ENCODE peak calls at places on chromosomes 16 and 17, in eight cellular contexts. W is CD8-positive, alpha-beta memory T cell; E is cardiac muscle cell; L is tibial artery; Z is sigmoid colon; G is prostate gland; T is hepatocyte; J is tibial nerve. K is an unnamed sample. For H3K4me1, the result is how much of the 10 kb centered on the place peaks cover.

GRCh38 chr17:39632153-39632941 is 4.6 kb upstream of the STARD3 start:
- DNase-seq in W (no peak), E (no peak), L (no peak), Z (peak), G (peak), T (no peak), J (no peak), K (no peak)

GRCh38 chr17:27466748-27467375 is 10.6 kb downstream of the KSR1 start:
- DNase-seq in W (peak), E (no peak), L (no peak), Z (no peak), G (no peak), T (no peak), J (no peak), K (no peak)

GRCh38 chr16:80804451-80805383 is at the start of gene CDYL2:
- DNase-seq in W (peak), E (peak), L (no peak), Z (no peak), G (peak), T (peak), J (no peak), K (no peak)

GRCh38 chr16:24848065-24848464 is 2.3 kb downstream of the SLC5A11 start:
- DNase-seq in W (no peak), E (peak), L (no peak), Z (peak), G (no peak), T (no peak), J (no peak), K (peak)

GRCh38 chr17:44636562-44636961 is 19.7 kb upstream of the MEIOC start:
- DNase-seq in W (no peak), E (peak), L (no peak), Z (no peak), G (no peak), T (peak), J (no peak), K (no peak)

GRCh38 chr16:85463672-85464071 is 149.4 kb upstream of the GSE1 start:
- DNase-seq in W (no peak), E (no peak), L (no peak), Z (no peak), G (no peak), T (no peak), J (no peak), K (no peak)

GRCh38 chr17:55187371-55187770 is 77.4 kb upstream of the HLF start:
- DNase-seq in W (no peak), E (peak), L (no peak), Z (no peak), G (no peak), T (no peak), J (no peak), K (no peak)

GRCh38 chr17:32659419-32659842 is 172.6 kb downstream of the CDK5R1 start:
- DNase-seq in W (peak), E (peak), L (peak), Z (peak), G (peak), T (peak), J (peak), K (peak)

GRCh38 chr16:10168258-10168657 is 14.0 kb downstream of the GRIN2A start:
- DNase-seq in W (no peak), E (no peak), L (no peak), Z (no peak), G (no peak), T (no peak), J (no peak), K (no peak)

GRCh38 chr16:85238233-85238647 is 126.0 kb upstream of the CIBAR2 start:
- DNase-seq in W (no peak), E (peak), L (peak), Z (peak), G (no peak), T (peak), J (peak), K (peak)

GRCh38 chr17:65553009-65553645 is 8.3 kb downstream of the AXIN2 start:
- DNase-seq in W (no peak), E (peak), L (no peak), Z (no peak), G (no peak), T (no peak), J (no peak), K (no peak)

GRCh38 chr17:67038861-67039365 is 5.4 kb upstream of the CACNG1 start:
- DNase-seq in W (no peak), E (no peak), L (no peak), Z (no peak), G (no peak), T (no peak), J (no peak), K (no peak)

GRCh38 chr16:10992112-10992511 is 47.7 kb downstream of the CLEC16A start:
- DNase-seq in W (no peak), E (no peak), L (no peak), Z (no peak), G (no peak), T (no peak), J (no peak), K (no peak)

GRCh38 chr16:17372383-17372782 is 98.4 kb downstream of the XYLT1 start:
- DNase-seq in W (no peak), E (peak), L (no peak), Z (no peak), G (no peak), T (no peak), J (no peak), K (no peak)

GRCh38 chr16:84595052-84595481 is 22.8 kb downstream of the COTL1 start:
- DNase-seq in W (no peak), E (no peak), L (no peak), Z (no peak), G (peak), T (no peak), J (no peak), K (no peak)

GRCh38 chr16:87815567-87815966 is 49.8 kb upstream of the KLHDC4 start:
- DNase-seq in W (no peak), E (no peak), L (no peak), Z (no peak), G (no peak), T (no peak), J (no peak), K (no peak)

GRCh38 chr17:50867856-50868438 is 1.8 kb upstream of the TOB1 start:
- DNase-seq in W (no peak), E (no peak), L (no peak), Z (no peak), G (no peak), T (no peak), J (no peak), K (no peak)
- H3K4me1 ChIP-seq in W (half or more), E (under half), L (under half), Z (under half), G (under half), T (under half), J (under half), K (under half)

DNA sequence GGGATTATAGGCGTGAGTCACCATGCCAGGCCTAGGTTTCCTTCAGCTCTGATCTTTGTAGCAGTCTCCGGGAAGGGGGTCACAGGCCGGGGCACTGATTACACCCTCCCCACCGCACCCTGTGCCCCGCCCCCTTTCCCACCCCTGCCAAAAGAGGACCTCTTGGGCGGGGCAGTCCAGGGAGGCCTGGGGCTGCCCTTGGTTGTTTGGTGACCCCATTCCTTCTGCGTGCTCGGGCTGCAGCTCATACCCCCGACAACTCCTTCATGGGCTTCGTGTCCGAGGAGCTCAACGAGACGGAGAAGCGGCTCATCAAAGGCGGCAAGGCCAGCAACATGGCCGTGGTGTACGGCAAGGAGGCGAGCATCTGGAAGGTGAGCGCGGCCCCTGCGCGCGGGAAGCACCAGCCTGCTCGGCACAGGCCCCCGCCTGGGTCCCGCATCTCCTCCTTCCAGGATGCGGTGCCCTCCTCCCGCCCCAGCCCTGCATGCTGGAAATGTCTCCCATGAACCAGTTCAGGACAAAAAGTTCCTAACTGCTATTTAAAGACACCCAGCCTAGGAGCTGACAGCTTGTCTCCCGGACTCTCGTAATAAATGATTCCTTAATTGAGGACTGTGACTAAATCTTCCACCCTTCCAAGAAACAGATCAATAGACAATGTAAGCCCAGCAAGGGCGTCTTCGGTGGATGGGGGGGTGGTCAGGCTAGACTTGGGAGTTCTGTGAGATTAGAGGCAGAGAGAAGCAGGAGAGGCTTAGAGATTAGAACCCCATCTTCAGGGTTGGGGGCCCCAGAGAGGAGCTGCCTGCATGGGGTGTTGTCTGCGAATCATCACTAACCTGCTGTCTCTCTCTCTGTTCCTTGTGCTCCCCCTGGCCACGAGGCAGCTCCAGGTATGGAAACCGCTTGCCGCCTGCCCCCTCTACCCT is 64.5 kb downstream of the MGAT5B start:
- DNase-seq in W (no peak), E (no peak), L (no peak), Z (no peak), G (no peak), T (no peak), J (no peak), K (no peak)
- H3K4me3 ChIP-seq in W (no peak), E (no peak), L (no peak), Z (no peak), G (no peak), T (no peak), J (no peak), K (no peak)

DNA sequence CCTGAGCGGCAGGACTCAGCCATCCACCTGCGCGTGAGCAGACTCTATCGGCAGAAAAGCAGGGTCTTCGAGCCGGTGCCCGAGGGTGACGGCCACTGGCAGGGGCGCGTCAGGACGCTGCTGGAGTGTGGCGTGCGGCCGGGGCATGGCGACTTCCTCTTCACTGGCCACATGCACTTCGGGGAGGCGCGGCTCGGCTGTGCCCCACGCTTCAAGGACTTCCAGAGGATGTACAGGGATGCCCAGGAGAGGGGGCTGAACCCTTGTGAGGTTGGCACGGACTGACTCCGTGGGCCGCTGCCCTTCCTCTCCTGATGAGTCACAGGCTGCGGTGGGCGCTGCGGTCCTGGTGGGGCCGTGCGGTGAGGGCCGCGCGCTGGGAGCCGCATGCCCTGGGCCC is 14.9 kb downstream of the METRNL start:
- DNase-seq in W (no peak), E (no peak), L (no peak), Z (no peak), G (no peak), T (no peak), J (no peak), K (no peak)
- H3K4me1 ChIP-seq in W (under half), E (under half), L (half or more), Z (under half), G (under half), T (half or more), J (under half), K (under half)

GRCh38 chr16:53992057-53992378 is 288.1 kb downstream of the FTO start:
- DNase-seq in W (no peak), E (no peak), L (no peak), Z (no peak), G (no peak), T (no peak), J (no peak), K (no peak)
- H3K4me3 ChIP-seq in W (no peak), E (no peak), L (no peak), Z (no peak), G (no peak), T (no peak), J (no peak), K (no peak)

DNA sequence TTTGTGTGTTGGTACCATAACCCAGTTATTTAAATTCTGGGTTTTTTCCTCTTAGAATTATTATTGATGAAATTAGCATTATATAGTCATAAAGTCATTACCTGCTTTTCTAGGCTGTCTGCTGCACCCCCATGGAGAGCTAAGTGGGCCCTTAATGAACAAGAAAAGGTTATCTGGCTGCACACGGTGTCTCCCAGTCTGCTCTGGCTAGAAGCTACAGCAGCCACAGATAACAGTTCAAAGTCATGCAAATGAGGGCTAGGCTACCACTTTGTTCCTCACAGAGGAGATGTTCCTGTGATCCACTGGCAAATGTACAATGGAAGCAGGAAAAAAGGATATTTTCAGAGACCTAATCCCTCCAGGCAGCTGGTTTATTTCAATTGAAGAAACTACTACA is 112.0 kb downstream of the SNX11 start:
- DNase-seq in W (no peak), E (no peak), L (no peak), Z (no peak), G (no peak), T (no peak), J (no peak), K (no peak)
- H3K4me1 ChIP-seq in W (under half), E (under half), L (under half), Z (under half), G (under half), T (under half), J (under half), K (under half)

GRCh38 chr16:53099318-53100130 is 44.7 kb downstream of the CHD9 start:
- DNase-seq in W (peak), E (peak), L (peak), Z (peak), G (peak), T (peak), J (peak), K (peak)
- H3K4me3 ChIP-seq in W (peak), E (peak), L (peak), Z (peak), G (peak), T (peak), J (peak), K (peak)

GRCh38 chr17:57954421-57955182 is 610 bp downstream of the CUEDC1 start:
- DNase-seq in W (no peak), E (peak), L (peak), Z (peak), G (peak), T (peak), J (peak), K (peak)
- H3K4me1 ChIP-seq in W (under half), E (under half), L (under half), Z (half or more), G (under half), T (under half), J (under half), K (half or more)

DNA sequence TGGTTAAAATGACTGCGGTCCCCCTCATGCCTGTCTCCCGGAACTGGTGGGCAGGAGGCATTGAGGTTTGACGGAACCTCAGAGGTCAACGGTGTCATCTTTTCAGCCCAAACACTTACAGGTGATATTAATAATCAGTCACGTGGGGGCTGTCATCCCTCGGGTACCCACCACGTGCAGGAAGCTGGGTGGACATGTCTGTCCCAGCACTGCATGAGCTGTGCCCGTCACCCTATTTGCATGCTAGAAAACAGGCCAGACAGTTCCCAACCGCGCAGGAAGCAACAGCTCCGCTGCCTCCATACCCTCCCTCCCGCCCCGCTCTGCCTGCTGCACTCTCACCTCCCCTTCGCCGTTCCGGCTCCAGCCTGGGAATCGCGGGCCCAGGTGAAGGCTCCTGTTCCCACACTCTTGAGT is 1.4 kb downstream of the SYNGR3 start:
- DNase-seq in W (peak), E (no peak), L (no peak), Z (no peak), G (no peak), T (no peak), J (no peak), K (no peak)
- H3K4me3 ChIP-seq in W (peak), E (peak), L (no peak), Z (no peak), G (no peak), T (no peak), J (peak), K (no peak)

DNA sequence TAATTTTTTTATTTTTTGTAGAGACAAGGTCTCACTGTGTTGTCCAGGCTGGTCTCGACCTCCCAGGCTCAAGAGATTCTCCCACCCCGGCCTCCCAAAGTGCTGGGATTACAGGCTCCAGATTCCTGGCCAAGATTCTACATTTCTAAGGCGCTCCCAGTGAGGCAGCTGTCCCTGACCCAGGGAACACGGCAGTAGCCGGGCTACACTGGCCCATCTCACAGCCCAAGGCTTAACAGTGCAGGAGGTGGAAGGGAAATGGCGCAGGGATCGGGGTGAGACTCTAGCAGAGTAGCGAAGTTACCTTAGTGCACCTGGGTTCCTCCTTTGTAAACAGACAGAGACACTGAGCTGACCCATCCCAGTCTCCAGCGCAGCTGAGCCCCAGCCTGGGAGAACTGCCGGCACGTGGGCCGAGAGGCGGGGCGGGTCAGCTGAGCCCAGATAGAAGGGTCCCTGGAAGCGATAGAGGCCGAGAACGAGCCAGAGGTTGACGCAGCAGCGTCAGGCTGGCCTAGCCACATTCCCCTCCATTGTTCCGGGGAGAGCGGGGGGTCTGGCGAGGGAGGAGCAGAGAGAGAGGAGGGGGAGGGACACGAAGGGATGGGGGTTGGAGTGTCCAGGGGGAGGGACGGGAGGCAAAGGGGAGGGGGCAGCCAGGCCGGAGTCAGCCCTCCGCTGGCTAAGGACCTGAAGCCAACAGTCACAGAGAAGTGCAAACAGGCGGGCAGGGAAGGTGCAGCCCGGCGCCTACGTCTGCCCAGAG is 2.5 kb downstream of the CARHSP1 start:
- DNase-seq in W (no peak), E (peak), L (peak), Z (peak), G (peak), T (peak), J (no peak), K (no peak)
- H3K4me1 ChIP-seq in W (under half), E (under half), L (under half), Z (half or more), G (under half), T (half or more), J (under half), K (under half)

GRCh38 chr16:89829630-89830437 is 1.6 kb downstream of the SPIRE2 start:
- DNase-seq in W (no peak), E (no peak), L (no peak), Z (no peak), G (no peak), T (no peak), J (no peak), K (no peak)
- H3K4me3 ChIP-seq in W (no peak), E (no peak), L (no peak), Z (no peak), G (no peak), T (no peak), J (no peak), K (no peak)